ENCODE peak calls at places on chromosome 7, in five cellular contexts. F, S, M, I and H are unnamed samples.

GRCh38 chr7:120168066-120168465 is 104.9 kb upstream of the KCND2 start:
- DNase-seq in F (no peak), M (no peak), S (no peak), I (peak; percentile 80), H (peak; percentile 53)

GRCh38 chr7:126488043-126488442 is 764.7 kb downstream of the GRM8 start:
- DNase-seq in F (no peak), S (no peak), M (no peak), I (no peak), H (peak; percentile 43)

GRCh38 chr7:86534641-86535040 is 109.1 kb upstream of the GRM3 start:
- DNase-seq in S (no peak), I (no peak), M (no peak), F (no peak), H (no peak)

GRCh38 chr7:1761097-1761496 is 91.0 kb downstream of the ELFN1 start:
- DNase-seq in F (no peak), I (no peak), S (no peak), M (no peak), H (no peak)

GRCh38 chr7:102453319-102453718 is 11.3 kb downstream of the ALKBH4 start:
- DNase-seq in M (no peak), S (no peak), F (no peak), I (no peak), H (no peak)

GRCh38 chr7:138785587-138786437 is 12.0 kb upstream of the TMEM213 start:
- DNase-seq in S (peak; percentile 71), F (peak; percentile 71), I (no peak), M (no peak), H (peak; percentile 24)

GRCh38 chr7:81482600-81483186 is 287.2 kb downstream of the HGF start:
- DNase-seq in M (no peak), F (peak; percentile 24), I (peak; percentile 73), S (peak; percentile 33), H (peak; percentile 40)

GRCh38 chr7:41003031-41003925 is 699.6 kb downstream of the INHBA start:
- DNase-seq in F (peak; percentile 46), M (no peak), I (peak; percentile 51), S (peak; percentile 58), H (peak; percentile 53)

GRCh38 chr7:7653568-7654187 is 13.1 kb downstream of the UMAD1 start:
- DNase-seq in F (peak; percentile 19), I (peak; percentile 10), M (no peak), S (peak; percentile 54), H (peak; percentile 34)

GRCh38 chr7:138089080-138089901 is 13.0 kb downstream of the AKR1D1 start:
- DNase-seq in I (peak; percentile 11), F (peak; percentile 50), M (no peak), S (peak; percentile 25), H (peak; percentile 58)

GRCh38 chr7:76225379-76225778 is 23.7 kb downstream of the SRRM3 start:
- DNase-seq in S (peak; percentile 39), M (no peak), F (peak; percentile 15), I (peak; percentile 21), H (peak; percentile 30)

GRCh38 chr7:107767391-107767790 is 23.4 kb downstream of the CBLL1 start:
- DNase-seq in I (no peak), F (no peak), S (no peak), M (no peak), H (no peak)

GRCh38 chr7:98993024-98993897 is 114.9 kb downstream of the TRRAP start:
- DNase-seq in S (no peak), I (no peak), M (no peak), F (no peak), H (no peak)

GRCh38 chr7:16745645-16746044 is 7.9 kb upstream of the TSPAN13 start:
- DNase-seq in I (peak; percentile 9), F (no peak), S (no peak), M (no peak), H (no peak)

GRCh38 chr7:120583835-120584586 is 273.9 kb downstream of the TSPAN12 start:
- DNase-seq in S (peak; percentile 95), I (peak; percentile 26), M (no peak), F (peak; percentile 94), H (peak; percentile 98)

GRCh38 chr7:70828366-70828765 is 303.6 kb upstream of the GALNT17 start:
- DNase-seq in F (no peak), M (no peak), S (no peak), I (no peak), H (no peak)

GRCh38 chr7:126856691-126857291 is 395.9 kb downstream of the GRM8 start:
- DNase-seq in F (peak; percentile 1), M (no peak), S (peak; percentile 19), I (no peak), H (no peak)

GRCh38 chr7:36141351-36141750 is 11.7 kb upstream of the EEPD1 start:
- DNase-seq in I (no peak), M (no peak), S (no peak), F (no peak), H (no peak)

GRCh38 chr7:127911968-127912511 is 119.2 kb downstream of the LRRC4 start:
- DNase-seq in F (no peak), M (no peak), I (no peak), S (no peak), H (no peak)

GRCh38 chr7:39845011-39845410 is 105.0 kb upstream of the CDK13 start:
- DNase-seq in I (no peak), F (no peak), M (no peak), S (no peak), H (no peak)

GRCh38 chr7:141312828-141313521 is 238.2 kb upstream of the AGK start:
- DNase-seq in I (no peak), F (no peak), S (no peak), M (no peak), H (no peak)

GRCh38 chr7:47636693-47637175 is 54.8 kb upstream of the TNS3 start:
- DNase-seq in M (no peak), I (no peak), S (no peak), F (no peak), H (no peak)

GRCh38 chr7:77799078-77799964 is 748 bp downstream of the PHTF2 start:
- DNase-seq in F (peak; percentile 48), M (no peak), I (peak; percentile 33), S (peak; percentile 45), H (peak; percentile 42)

GRCh38 chr7:110065112-110065511 is 1025.8 kb upstream of the LRRN3 start:
- DNase-seq in I (no peak), F (no peak), S (no peak), M (no peak), H (no peak)

GRCh38 chr7:27946351-27946750 is 206.4 kb downstream of the TAX1BP1 start:
- DNase-seq in S (no peak), I (no peak), F (no peak), M (no peak), H (peak; percentile 27)

GRCh38 chr7:101899616-101900015 is 82.2 kb downstream of the CUX1 start:
- DNase-seq in S (no peak), I (no peak), M (no peak), F (no peak), H (no peak)

GRCh38 chr7:93185303-93186027 is 37.3 kb upstream of the SAMD9L start:
- DNase-seq in I (no peak), S (peak; percentile 8), F (peak; percentile 35), M (no peak), H (peak; percentile 8)

GRCh38 chr7:7017707-7018265 is 164.6 kb upstream of the C1GALT1 start:
- DNase-seq in F (peak; percentile 37), M (no peak), S (peak; percentile 41), I (no peak), H (no peak)

GRCh38 chr7:99792983-99793382 is 9.0 kb upstream of the CYP3A4 start:
- DNase-seq in I (no peak), S (no peak), M (no peak), F (no peak), H (peak; percentile 38)

GRCh38 chr7:64634406-64635062 is 31.4 kb upstream of the ZNF107 start:
- DNase-seq in S (no peak), F (no peak), I (no peak), M (no peak), H (no peak)

GRCh38 chr7:46344533-46344932 is 423.5 kb upstream of the IGFBP3 start:
- DNase-seq in I (no peak), S (no peak), F (no peak), M (no peak), H (no peak)

GRCh38 chr7:134040988-134041387 is 86.2 kb upstream of the LRGUK start:
- DNase-seq in S (no peak), M (no peak), I (no peak), F (no peak), H (no peak)